ENCODE peak calls at places on chromosomes 3 and 15, in six cellular contexts. One of them, this sample, is unnamed.

GRCh38 chr3:114582929-114583328 is 289.1 kb downstream of the TIGIT start:
- DNase-seq in activated T-helper 2 cell treated with anti-CD3 and anti-CD28 coated beads, Interferon-gamma antibody, Interleukin-2, Interleukin-4, amounts not matched to agents 10 μg/mL and 5 μg/mL and 100 μg/mL, durations not matched to agents 14 hours and 24 hours and 36 hours: no peak
- DNase-seq in choroid plexus epithelial cell: no peak
- DNase-seq in stimulated activated CD8-positive, alpha-beta memory T cell treated with anti-CD3 and anti-CD28 coated beads, Interleukin-15, amount 100 ng/mL, for 1 hour: no peak
- DNase-seq in NCI-H1417: no peak
- DNase-seq in HFF-Myc: no peak
- DNase-seq in this sample: no peak

GRCh38 chr15:29107971-29108645 is 161.5 kb downstream of the NSMCE3 start:
- DNase-seq in NCI-H1417: no peak
- DNase-seq in stimulated activated CD8-positive, alpha-beta memory T cell treated with anti-CD3 and anti-CD28 coated beads, Interleukin-15, amount 100 ng/mL, for 1 hour: no peak
- DNase-seq in activated T-helper 2 cell treated with anti-CD3 and anti-CD28 coated beads, Interferon-gamma antibody, Interleukin-2, Interleukin-4, amounts not matched to agents 10 μg/mL and 5 μg/mL and 100 μg/mL, durations not matched to agents 14 hours and 24 hours and 36 hours: no peak
- DNase-seq in choroid plexus epithelial cell: no peak
- DNase-seq in HFF-Myc: no peak
- DNase-seq in this sample: no peak

GRCh38 chr15:74011610-74012009 is 17.1 kb downstream of the PML start:
- DNase-seq in HFF-Myc: no peak
- DNase-seq in choroid plexus epithelial cell: peak
- DNase-seq in NCI-H1417: no peak
- DNase-seq in activated T-helper 2 cell treated with anti-CD3 and anti-CD28 coated beads, Interferon-gamma antibody, Interleukin-2, Interleukin-4, amounts not matched to agents 10 μg/mL and 5 μg/mL and 100 μg/mL, durations not matched to agents 14 hours and 24 hours and 36 hours: no peak
- DNase-seq in stimulated activated CD8-positive, alpha-beta memory T cell treated with anti-CD3 and anti-CD28 coated beads, Interleukin-15, amount 100 ng/mL, for 1 hour: no peak
- DNase-seq in this sample: no peak

GRCh38 chr3:45347329-45348000 is 40.9 kb upstream of the LARS2 start:
- DNase-seq in choroid plexus epithelial cell: peak
- DNase-seq in NCI-H1417: no peak
- DNase-seq in activated T-helper 2 cell treated with anti-CD3 and anti-CD28 coated beads, Interferon-gamma antibody, Interleukin-2, Interleukin-4, amounts not matched to agents 10 μg/mL and 5 μg/mL and 100 μg/mL, durations not matched to agents 14 hours and 24 hours and 36 hours: no peak
- DNase-seq in stimulated activated CD8-positive, alpha-beta memory T cell treated with anti-CD3 and anti-CD28 coated beads, Interleukin-15, amount 100 ng/mL, for 1 hour: no peak
- DNase-seq in HFF-Myc: no peak
- DNase-seq in this sample: no peak

GRCh38 chr15:74317820-74318375 is 49.5 kb downstream of the CYP11A1 start:
- DNase-seq in choroid plexus epithelial cell: peak
- DNase-seq in stimulated activated CD8-positive, alpha-beta memory T cell treated with anti-CD3 and anti-CD28 coated beads, Interleukin-15, amount 100 ng/mL, for 1 hour: no peak
- DNase-seq in NCI-H1417: peak
- DNase-seq in HFF-Myc: peak
- DNase-seq in activated T-helper 2 cell treated with anti-CD3 and anti-CD28 coated beads, Interferon-gamma antibody, Interleukin-2, Interleukin-4, amounts not matched to agents 10 μg/mL and 5 μg/mL and 100 μg/mL, durations not matched to agents 14 hours and 24 hours and 36 hours: no peak
- DNase-seq in this sample: peak

GRCh38 chr3:24393316-24393715 is 101.3 kb downstream of the THRB start:
- DNase-seq in stimulated activated CD8-positive, alpha-beta memory T cell treated with anti-CD3 and anti-CD28 coated beads, Interleukin-15, amount 100 ng/mL, for 1 hour: no peak
- DNase-seq in activated T-helper 2 cell treated with anti-CD3 and anti-CD28 coated beads, Interferon-gamma antibody, Interleukin-2, Interleukin-4, amounts not matched to agents 10 μg/mL and 5 μg/mL and 100 μg/mL, durations not matched to agents 14 hours and 24 hours and 36 hours: no peak
- DNase-seq in choroid plexus epithelial cell: peak
- DNase-seq in HFF-Myc: no peak
- DNase-seq in NCI-H1417: no peak
- DNase-seq in this sample: no peak

GRCh38 chr15:47932829-47933696 is 187.7 kb upstream of the SLC24A5 start:
- DNase-seq in choroid plexus epithelial cell: no peak
- DNase-seq in NCI-H1417: no peak
- DNase-seq in stimulated activated CD8-positive, alpha-beta memory T cell treated with anti-CD3 and anti-CD28 coated beads, Interleukin-15, amount 100 ng/mL, for 1 hour: no peak
- DNase-seq in activated T-helper 2 cell treated with anti-CD3 and anti-CD28 coated beads, Interferon-gamma antibody, Interleukin-2, Interleukin-4, amounts not matched to agents 10 μg/mL and 5 μg/mL and 100 μg/mL, durations not matched to agents 14 hours and 24 hours and 36 hours: no peak
- DNase-seq in HFF-Myc: no peak
- DNase-seq in this sample: no peak

GRCh38 chr3:56055616-56056350 is 412.5 kb downstream of the ERC2 start:
- DNase-seq in activated T-helper 2 cell treated with anti-CD3 and anti-CD28 coated beads, Interferon-gamma antibody, Interleukin-2, Interleukin-4, amounts not matched to agents 10 μg/mL and 5 μg/mL and 100 μg/mL, durations not matched to agents 14 hours and 24 hours and 36 hours: no peak
- DNase-seq in NCI-H1417: no peak
- DNase-seq in choroid plexus epithelial cell: peak
- DNase-seq in HFF-Myc: no peak
- DNase-seq in stimulated activated CD8-positive, alpha-beta memory T cell treated with anti-CD3 and anti-CD28 coated beads, Interleukin-15, amount 100 ng/mL, for 1 hour: no peak
- DNase-seq in this sample: no peak

GRCh38 chr15:28182216-28182615 is 83.1 kb upstream of the OCA2 start:
- DNase-seq in stimulated activated CD8-positive, alpha-beta memory T cell treated with anti-CD3 and anti-CD28 coated beads, Interleukin-15, amount 100 ng/mL, for 1 hour: no peak
- DNase-seq in choroid plexus epithelial cell: no peak
- DNase-seq in activated T-helper 2 cell treated with anti-CD3 and anti-CD28 coated beads, Interferon-gamma antibody, Interleukin-2, Interleukin-4, amounts not matched to agents 10 μg/mL and 5 μg/mL and 100 μg/mL, durations not matched to agents 14 hours and 24 hours and 36 hours: no peak
- DNase-seq in NCI-H1417: no peak
- DNase-seq in HFF-Myc: no peak
- DNase-seq in this sample: no peak

GRCh38 chr3:88231632-88232031 is 81.9 kb downstream of the C3orf38 start:
- DNase-seq in NCI-H1417: no peak
- DNase-seq in activated T-helper 2 cell treated with anti-CD3 and anti-CD28 coated beads, Interferon-gamma antibody, Interleukin-2, Interleukin-4, amounts not matched to agents 10 μg/mL and 5 μg/mL and 100 μg/mL, durations not matched to agents 14 hours and 24 hours and 36 hours: no peak
- DNase-seq in HFF-Myc: no peak
- DNase-seq in stimulated activated CD8-positive, alpha-beta memory T cell treated with anti-CD3 and anti-CD28 coated beads, Interleukin-15, amount 100 ng/mL, for 1 hour: no peak
- DNase-seq in choroid plexus epithelial cell: no peak
- DNase-seq in this sample: no peak

GRCh38 chr3:8552223-8552762 is 50.7 kb downstream of the LMCD1 start:
- DNase-seq in NCI-H1417: no peak
- DNase-seq in activated T-helper 2 cell treated with anti-CD3 and anti-CD28 coated beads, Interferon-gamma antibody, Interleukin-2, Interleukin-4, amounts not matched to agents 10 μg/mL and 5 μg/mL and 100 μg/mL, durations not matched to agents 14 hours and 24 hours and 36 hours: no peak
- DNase-seq in HFF-Myc: no peak
- DNase-seq in choroid plexus epithelial cell: no peak
- DNase-seq in stimulated activated CD8-positive, alpha-beta memory T cell treated with anti-CD3 and anti-CD28 coated beads, Interleukin-15, amount 100 ng/mL, for 1 hour: no peak
- DNase-seq in this sample: no peak

GRCh38 chr15:47184003-47184404 is 533.3 kb upstream of the SEMA6D start:
- DNase-seq in NCI-H1417: peak
- DNase-seq in choroid plexus epithelial cell: no peak
- DNase-seq in stimulated activated CD8-positive, alpha-beta memory T cell treated with anti-CD3 and anti-CD28 coated beads, Interleukin-15, amount 100 ng/mL, for 1 hour: no peak
- DNase-seq in activated T-helper 2 cell treated with anti-CD3 and anti-CD28 coated beads, Interferon-gamma antibody, Interleukin-2, Interleukin-4, amounts not matched to agents 10 μg/mL and 5 μg/mL and 100 μg/mL, durations not matched to agents 14 hours and 24 hours and 36 hours: no peak
- DNase-seq in HFF-Myc: no peak
- DNase-seq in this sample: peak

GRCh38 chr3:172965256-172965655 is 175.8 kb downstream of the SPATA16 start:
- DNase-seq in NCI-H1417: no peak
- DNase-seq in stimulated activated CD8-positive, alpha-beta memory T cell treated with anti-CD3 and anti-CD28 coated beads, Interleukin-15, amount 100 ng/mL, for 1 hour: no peak
- DNase-seq in choroid plexus epithelial cell: peak
- DNase-seq in activated T-helper 2 cell treated with anti-CD3 and anti-CD28 coated beads, Interferon-gamma antibody, Interleukin-2, Interleukin-4, amounts not matched to agents 10 μg/mL and 5 μg/mL and 100 μg/mL, durations not matched to agents 14 hours and 24 hours and 36 hours: no peak
- DNase-seq in HFF-Myc: no peak
- DNase-seq in this sample: no peak

GRCh38 chr3:72722930-72723726 is 125.1 kb downstream of the SHQ1 start:
- DNase-seq in HFF-Myc: no peak
- DNase-seq in stimulated activated CD8-positive, alpha-beta memory T cell treated with anti-CD3 and anti-CD28 coated beads, Interleukin-15, amount 100 ng/mL, for 1 hour: no peak
- DNase-seq in activated T-helper 2 cell treated with anti-CD3 and anti-CD28 coated beads, Interferon-gamma antibody, Interleukin-2, Interleukin-4, amounts not matched to agents 10 μg/mL and 5 μg/mL and 100 μg/mL, durations not matched to agents 14 hours and 24 hours and 36 hours: no peak
- DNase-seq in NCI-H1417: peak
- DNase-seq in choroid plexus epithelial cell: peak
- DNase-seq in this sample: no peak

GRCh38 chr3:12935023-12935860 is 93.9 kb upstream of the RPL32 start:
- DNase-seq in NCI-H1417: no peak
- DNase-seq in HFF-Myc: no peak
- DNase-seq in choroid plexus epithelial cell: no peak
- DNase-seq in stimulated activated CD8-positive, alpha-beta memory T cell treated with anti-CD3 and anti-CD28 coated beads, Interleukin-15, amount 100 ng/mL, for 1 hour: no peak
- DNase-seq in activated T-helper 2 cell treated with anti-CD3 and anti-CD28 coated beads, Interferon-gamma antibody, Interleukin-2, Interleukin-4, amounts not matched to agents 10 μg/mL and 5 μg/mL and 100 μg/mL, durations not matched to agents 14 hours and 24 hours and 36 hours: no peak
- DNase-seq in this sample: no peak

GRCh38 chr3:7875858-7876442 is 625.7 kb upstream of the LMCD1 start:
- DNase-seq in NCI-H1417: no peak
- DNase-seq in choroid plexus epithelial cell: peak
- DNase-seq in stimulated activated CD8-positive, alpha-beta memory T cell treated with anti-CD3 and anti-CD28 coated beads, Interleukin-15, amount 100 ng/mL, for 1 hour: no peak
- DNase-seq in HFF-Myc: no peak
- DNase-seq in activated T-helper 2 cell treated with anti-CD3 and anti-CD28 coated beads, Interferon-gamma antibody, Interleukin-2, Interleukin-4, amounts not matched to agents 10 μg/mL and 5 μg/mL and 100 μg/mL, durations not matched to agents 14 hours and 24 hours and 36 hours: no peak
- DNase-seq in this sample: no peak

GRCh38 chr3:141243295-141243707 is 11.7 kb downstream of the PXYLP1 start:
- DNase-seq in choroid plexus epithelial cell: peak
- DNase-seq in stimulated activated CD8-positive, alpha-beta memory T cell treated with anti-CD3 and anti-CD28 coated beads, Interleukin-15, amount 100 ng/mL, for 1 hour: peak
- DNase-seq in NCI-H1417: no peak
- DNase-seq in HFF-Myc: no peak
- DNase-seq in activated T-helper 2 cell treated with anti-CD3 and anti-CD28 coated beads, Interferon-gamma antibody, Interleukin-2, Interleukin-4, amounts not matched to agents 10 μg/mL and 5 μg/mL and 100 μg/mL, durations not matched to agents 14 hours and 24 hours and 36 hours: peak
- DNase-seq in this sample: no peak

GRCh38 chr3:13655074-13655913 is 106.4 kb downstream of the FBLN2 start:
- DNase-seq in HFF-Myc: no peak
- DNase-seq in choroid plexus epithelial cell: peak
- DNase-seq in NCI-H1417: peak
- DNase-seq in stimulated activated CD8-positive, alpha-beta memory T cell treated with anti-CD3 and anti-CD28 coated beads, Interleukin-15, amount 100 ng/mL, for 1 hour: no peak
- DNase-seq in activated T-helper 2 cell treated with anti-CD3 and anti-CD28 coated beads, Interferon-gamma antibody, Interleukin-2, Interleukin-4, amounts not matched to agents 10 μg/mL and 5 μg/mL and 100 μg/mL, durations not matched to agents 14 hours and 24 hours and 36 hours: no peak
- DNase-seq in this sample: peak

GRCh38 chr15:39629376-39629775 is 48.5 kb downstream of the THBS1 start:
- DNase-seq in HFF-Myc: no peak
- DNase-seq in stimulated activated CD8-positive, alpha-beta memory T cell treated with anti-CD3 and anti-CD28 coated beads, Interleukin-15, amount 100 ng/mL, for 1 hour: peak
- DNase-seq in NCI-H1417: no peak
- DNase-seq in choroid plexus epithelial cell: peak
- DNase-seq in activated T-helper 2 cell treated with anti-CD3 and anti-CD28 coated beads, Interferon-gamma antibody, Interleukin-2, Interleukin-4, amounts not matched to agents 10 μg/mL and 5 μg/mL and 100 μg/mL, durations not matched to agents 14 hours and 24 hours and 36 hours: peak
- DNase-seq in this sample: no peak

GRCh38 chr15:88727439-88727838 is 75.8 kb upstream of the ACAN start:
- DNase-seq in activated T-helper 2 cell treated with anti-CD3 and anti-CD28 coated beads, Interferon-gamma antibody, Interleukin-2, Interleukin-4, amounts not matched to agents 10 μg/mL and 5 μg/mL and 100 μg/mL, durations not matched to agents 14 hours and 24 hours and 36 hours: no peak
- DNase-seq in stimulated activated CD8-positive, alpha-beta memory T cell treated with anti-CD3 and anti-CD28 coated beads, Interleukin-15, amount 100 ng/mL, for 1 hour: no peak
- DNase-seq in NCI-H1417: no peak
- DNase-seq in choroid plexus epithelial cell: no peak
- DNase-seq in HFF-Myc: no peak
- DNase-seq in this sample: no peak

GRCh38 chr3:139299261-139300132 is 44.3 kb upstream of the MRPS22 start:
- DNase-seq in HFF-Myc: peak
- DNase-seq in stimulated activated CD8-positive, alpha-beta memory T cell treated with anti-CD3 and anti-CD28 coated beads, Interleukin-15, amount 100 ng/mL, for 1 hour: no peak
- DNase-seq in activated T-helper 2 cell treated with anti-CD3 and anti-CD28 coated beads, Interferon-gamma antibody, Interleukin-2, Interleukin-4, amounts not matched to agents 10 μg/mL and 5 μg/mL and 100 μg/mL, durations not matched to agents 14 hours and 24 hours and 36 hours: no peak
- DNase-seq in NCI-H1417: no peak
- DNase-seq in choroid plexus epithelial cell: peak
- DNase-seq in this sample: no peak